ENCODE peak calls at places on chromosomes 1 and 21, in six cellular contexts. A is Caco-2, B is prostate gland, T is heart left ventricle, L is lower lobe of right lung, F is Calu3. C is an unnamed sample.
A peak's percentile ranks its signal among the peaks of the same experiment; 100 is the strongest.

GRCh38 chr1:159786966-159787365 is 6.2 kb downstream of the DUSP23 start:
- DNase-seq in A (no peak), B (no peak), T (no peak), L (no peak), F (no peak), C (no peak)

GRCh38 chr1:72892461-72892860 is 610.1 kb upstream of the NEGR1 start:
- DNase-seq in A (no peak), B (no peak), T (no peak), L (no peak), F (no peak), C (no peak)

GRCh38 chr1:147723691-147724323 is 36.6 kb downstream of the GJA5 start:
- DNase-seq in A (peak; percentile 70), B (no peak), T (peak; percentile 51), L (peak; percentile 50), F (peak; percentile 74), C (peak; percentile 69)

GRCh38 chr1:151948506-151948905 is 39.2 kb upstream of the THEM4 start:
- DNase-seq in A (no peak), B (no peak), T (no peak), L (no peak), F (no peak), C (no peak)

GRCh38 chr1:177620636-177621190 is 349.1 kb downstream of the SEC16B start:
- DNase-seq in A (no peak), B (no peak), T (no peak), L (no peak), F (peak; percentile 20), C (no peak)

GRCh38 chr1:202954057-202954745 is 3.9 kb downstream of the ADIPOR1 start:
- DNase-seq in A (no peak), B (no peak), T (no peak), L (no peak), F (no peak), C (no peak)

GRCh38 chr1:25820247-25821111 is 725 bp downstream of the MTFR1L start:
- DNase-seq in A (peak; percentile 71), B (no peak), T (no peak), L (peak; percentile 75), F (peak; percentile 31), C (peak; percentile 36)

GRCh38 chr1:11376981-11377583 is 101.9 kb upstream of the DISP3 start:
- DNase-seq in A (no peak), B (no peak), T (no peak), L (no peak), F (no peak), C (no peak)

GRCh38 chr1:110053557-110054428 is 16.7 kb downstream of the ALX3 start:
- DNase-seq in A (peak; percentile 51), B (peak; percentile 54), T (peak; percentile 67), L (peak; percentile 75), F (peak; percentile 68), C (peak; percentile 84)

GRCh38 chr1:6180215-6180577 is at the start of gene CHD5:
- DNase-seq in A (no peak), B (no peak), T (no peak), L (no peak), F (peak; percentile 41), C (no peak)

GRCh38 chr1:6544831-6545230 is 9.5 kb downstream of the NOL9 start:
- DNase-seq in A (no peak), B (no peak), T (no peak), L (no peak), F (no peak), C (no peak)

GRCh38 chr1:25692560-25692959 is 76.0 kb downstream of the MAN1C1 start:
- DNase-seq in A (peak; percentile 52), B (no peak), T (no peak), L (no peak), F (peak; percentile 25), C (peak; percentile 60)

GRCh38 chr1:53065391-53065790 is 3.4 kb downstream of the PODN start:
- DNase-seq in A (no peak), B (no peak), T (no peak), L (peak; percentile 14), F (no peak), C (no peak)

GRCh38 chr1:22196641-22197040 is 53.7 kb upstream of the WNT4 start:
- DNase-seq in A (no peak), B (no peak), T (no peak), L (no peak), F (no peak), C (no peak)

GRCh38 chr1:8438449-8438848 is 120.5 kb downstream of the SLC45A1 start:
- DNase-seq in A (no peak), B (no peak), T (no peak), L (no peak), F (no peak), C (no peak)

GRCh38 chr1:8437286-8437685 is 119.4 kb downstream of the SLC45A1 start:
- DNase-seq in A (no peak), B (no peak), T (no peak), L (no peak), F (no peak), C (no peak)

GRCh38 chr1:8435569-8436071 is 117.7 kb downstream of the SLC45A1 start:
- DNase-seq in A (no peak), B (no peak), T (no peak), L (no peak), F (no peak), C (no peak)

GRCh38 chr1:8441466-8441865 is 123.6 kb downstream of the SLC45A1 start:
- DNase-seq in A (no peak), B (no peak), T (no peak), L (no peak), F (no peak), C (no peak)

GRCh38 chr1:8439015-8439702 is 121.2 kb downstream of the SLC45A1 start:
- DNase-seq in A (no peak), B (peak; percentile 69), T (peak; percentile 85), L (peak; percentile 89), F (peak; percentile 76), C (peak; percentile 79)
- TF ChIP-seq CTCF in A (peak; percentile 7), B (no peak), T (no peak), L (no peak), F (no peak), C (peak; percentile 68)

GRCh38 chr1:232388363-232388762 is 241.6 kb downstream of the SIPA1L2 start:
- DNase-seq in A (no peak), B (no peak), T (no peak), L (no peak), F (no peak), C (no peak)

GRCh38 chr1:232386294-232386693 is 243.6 kb downstream of the SIPA1L2 start:
- DNase-seq in A (no peak), B (no peak), T (no peak), L (no peak), F (no peak), C (no peak)

GRCh38 chr1:232385221-232385620 is 244.7 kb downstream of the SIPA1L2 start:
- DNase-seq in A (no peak), B (no peak), T (no peak), L (no peak), F (no peak), C (no peak)

GRCh38 chr1:232384172-232384571 is 245.8 kb downstream of the SIPA1L2 start:
- DNase-seq in A (no peak), B (no peak), T (no peak), L (no peak), F (no peak), C (no peak)

GRCh38 chr1:232386721-232387510 is 243.0 kb downstream of the SIPA1L2 start:
- DNase-seq in A (no peak), B (no peak), T (no peak), L (no peak), F (no peak), C (no peak)
- TF ChIP-seq CTCF in A (no peak), B (no peak), T (no peak), L (no peak), F (no peak), C (no peak)

GRCh38 chr1:165631403-165632151 is 543 bp downstream of the MGST3 start:
- DNase-seq in A (peak; percentile 48), B (peak; percentile 53), T (peak; percentile 45), L (peak; percentile 66), F (peak; percentile 73), C (peak; percentile 40)
- TF ChIP-seq CTCF in A (no peak), B (peak; percentile 1), T (no peak), L (no peak), F (no peak), C (no peak)

DNA sequence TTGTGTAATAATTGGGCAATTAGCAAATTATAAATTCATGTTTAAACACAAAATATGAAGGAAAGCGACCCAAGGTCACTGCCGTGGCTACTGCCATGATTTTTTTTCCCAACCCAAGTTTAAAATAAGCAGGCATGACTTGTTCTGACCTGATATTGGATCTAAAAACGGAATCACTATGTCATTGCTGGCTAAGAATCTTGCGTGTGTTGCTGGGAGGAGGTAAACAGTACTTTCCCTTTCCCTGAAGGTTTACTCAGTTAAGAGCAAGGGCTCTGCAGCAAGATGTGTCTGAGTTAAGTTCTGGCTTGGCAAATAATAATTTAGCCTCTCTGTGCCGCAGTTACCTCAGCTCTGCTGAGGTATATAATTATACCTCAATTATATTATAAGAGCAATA is 125.7 kb upstream of the L1TD1 start:
- DNase-seq in A (no peak), B (no peak), T (peak; percentile 39), L (no peak), F (no peak), C (no peak)
- TF ChIP-seq CTCF in A (no peak), B (no peak), T (no peak), L (no peak), F (no peak), C (no peak)

DNA sequence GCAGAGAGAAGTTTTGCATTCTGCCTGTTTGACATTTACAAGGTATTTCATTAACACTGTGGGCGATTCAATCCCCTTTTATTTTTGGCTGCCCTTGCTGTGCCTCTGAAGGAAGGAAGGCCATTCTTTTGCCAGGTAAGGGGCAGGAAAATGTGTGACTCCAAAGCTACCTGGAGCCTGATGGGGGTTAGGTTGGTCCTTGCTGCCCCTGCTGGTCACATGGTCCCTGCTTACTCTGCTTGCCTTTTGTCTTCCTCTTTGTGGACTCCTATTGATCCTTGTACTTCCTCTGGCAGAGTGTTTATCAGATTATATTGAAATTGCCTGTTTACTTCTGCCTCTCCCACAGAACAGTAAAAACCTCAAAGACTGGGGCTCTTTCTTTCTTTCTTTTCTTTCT is 65.7 kb downstream of the ST6GALNAC3 start:
- DNase-seq in A (no peak), B (no peak), T (no peak), L (no peak), F (peak; percentile 10), C (no peak)
- TF ChIP-seq CTCF in A (no peak), B (no peak), T (no peak), L (no peak), F (no peak), C (no peak)

GRCh38 chr21:38196033-38196432 is 60.8 kb upstream of the KCNJ15 start:
- DNase-seq in A (no peak), B (no peak), T (no peak), L (no peak), F (no peak), C (no peak)
- TF ChIP-seq CTCF in A (no peak), B (no peak), T (no peak), L (no peak), F (no peak), C (no peak)

GRCh38 chr1:65457868-65458267 is 37.4 kb downstream of the LEPR start:
- DNase-seq in A (no peak), B (no peak), T (no peak), L (no peak), F (no peak), C (no peak)

GRCh38 chr1:65456481-65456880 is 36.0 kb downstream of the LEPR start:
- DNase-seq in A (no peak), B (no peak), T (no peak), L (no peak), F (no peak), C (no peak)

GRCh38 chr1:65458730-65459396 is 38.4 kb downstream of the LEPR start:
- DNase-seq in A (no peak), B (no peak), T (no peak), L (no peak), F (no peak), C (no peak)

GRCh38 chr1:65459397-65459768 is 38.9 kb downstream of the LEPR start:
- DNase-seq in A (no peak), B (no peak), T (no peak), L (no peak), F (peak; percentile 9), C (no peak)
- TF ChIP-seq CTCF in A (peak; percentile 29), B (no peak), T (peak; percentile 46), L (peak; percentile 44), F (no peak), C (no peak)